ENCODE peak calls at places on chromosomes 11 and 22, in four cellular contexts. Y, M, A and L are unnamed samples.

GRCh38 chr11:23897453-23898289 is 599.2 kb upstream of the LUZP2 start:
- DNase-seq in Y (no peak), M (no peak), A (no peak), L (peak; percentile 86)

GRCh38 chr11:59708537-59708936 is 5.1 kb downstream of the OR10V1 start:
- DNase-seq in Y (no peak), M (no peak), A (peak; percentile 22), L (peak; percentile 46)

GRCh38 chr11:69574383-69575255 is 66.3 kb upstream of the CCND1 start:
- DNase-seq in Y (no peak), M (no peak), A (no peak), L (no peak)

GRCh38 chr11:124717421-124717785 is 22.3 kb upstream of the NRGN start:
- DNase-seq in Y (no peak), M (no peak), A (peak; percentile 3), L (no peak)

GRCh38 chr11:119334173-119334930 is at the start of gene RNF26:
- DNase-seq in Y (peak; percentile 100), M (peak; percentile 97), A (peak; percentile 96), L (peak; percentile 95)

GRCh38 chr22:37174964-37175363 is 13.1 kb downstream of the C1QTNF6 start:
- DNase-seq in Y (no peak), M (peak; percentile 18), A (no peak), L (no peak)

GRCh38 chr11:20647976-20648565 is 21.3 kb upstream of the NELL1 start:
- DNase-seq in Y (peak; percentile 57), M (no peak), A (peak; percentile 58), L (peak; percentile 61)

GRCh38 chr11:122267602-122268001 is 151.6 kb upstream of the BLID start:
- DNase-seq in Y (no peak), M (no peak), A (peak; percentile 9), L (no peak)

GRCh38 chr11:85028329-85029101 is 598.6 kb downstream of the DLG2 start:
- DNase-seq in Y (no peak), M (no peak), A (no peak), L (no peak)

GRCh38 chr22:41647771-41648170 is 26.7 kb downstream of the XRCC6 start:
- DNase-seq in Y (no peak), M (no peak), A (no peak), L (no peak)

GRCh38 chr11:102306817-102307814 is 10.2 kb upstream of the BIRC3 start:
- DNase-seq in Y (no peak), M (no peak), A (no peak), L (no peak)

GRCh38 chr11:113351490-113351889 is 36.1 kb upstream of the ANKK1 start:
- DNase-seq in Y (no peak), M (no peak), A (no peak), L (no peak)

GRCh38 chr11:122748968-122749687 is 89.2 kb upstream of the CRTAM start:
- DNase-seq in Y (no peak), M (no peak), A (peak; percentile 81), L (peak; percentile 96)

GRCh38 chr11:28040384-28040783 is 67.6 kb downstream of the KIF18A start:
- DNase-seq in Y (no peak), M (no peak), A (no peak), L (no peak)

GRCh38 chr11:28836285-28837081 is 728.3 kb downstream of the METTL15 start:
- DNase-seq in Y (no peak), M (no peak), A (peak; percentile 100), L (peak; percentile 85)

GRCh38 chr11:62393735-62394134 is 25.1 kb upstream of the SCGB1A1 start:
- DNase-seq in Y (no peak), M (peak; percentile 36), A (no peak), L (no peak)

GRCh38 chr11:61129608-61130523 is 27.6 kb downstream of the CD5 start:
- DNase-seq in Y (no peak), M (peak; percentile 92), A (peak; percentile 89), L (peak; percentile 96)

GRCh38 chr22:40334899-40335298 is 11.4 kb upstream of the ADSL start:
- DNase-seq in Y (no peak), M (no peak), A (no peak), L (no peak)

GRCh38 chr22:48578138-48579034 is 1249.3 kb downstream of the BRD1 start:
- DNase-seq in Y (no peak), M (no peak), A (no peak), L (no peak)

GRCh38 chr22:49149721-49150608 is 677.7 kb downstream of the BRD1 start:
- DNase-seq in Y (no peak), M (no peak), A (no peak), L (no peak)

GRCh38 chr11:6321961-6322362 is 1.7 kb upstream of the CAVIN3 start:
- DNase-seq in Y (no peak), M (no peak), A (peak; percentile 67), L (peak; percentile 43)

GRCh38 chr11:112524808-112525207 is 264.1 kb upstream of the PLET1 start:
- DNase-seq in Y (no peak), M (no peak), A (no peak), L (no peak)

GRCh38 chr11:120660024-120660565 is 148.5 kb downstream of the GRIK4 start:
- DNase-seq in Y (no peak), M (no peak), A (peak; percentile 59), L (peak; percentile 4)

GRCh38 chr22:17117890-17118289 is 3.3 kb downstream of the TMEM121B start:
- DNase-seq in Y (no peak), M (no peak), A (no peak), L (no peak)

GRCh38 chr11:103532133-103532788 is 423.0 kb downstream of the DYNC2H1 start:
- DNase-seq in Y (no peak), M (no peak), A (peak; percentile 79), L (peak; percentile 69)

GRCh38 chr11:74417379-74417804 is 19.2 kb upstream of the PGM2L1 start:
- DNase-seq in Y (peak; percentile 71), M (no peak), A (peak; percentile 61), L (no peak)